ENCODE peak calls at places on chromosomes 6 and 20, in six cellular contexts. H is fibroblast of lung, G is uterus, V is colonic mucosa, R is heart left ventricle, C is transverse colon. B is an unnamed sample.

GRCh38 chr20:48181536-48181935 is 396.3 kb upstream of the SULF2 start:
- DNase-seq in H (no peak), G (no peak), V (no peak), R (no peak), C (no peak), B (peak)

GRCh38 chr6:32081168-32081624 is 27.9 kb downstream of the TNXB start:
- DNase-seq in H (peak), G (peak), V (no peak), R (peak), C (peak), B (peak)

GRCh38 chr6:36154286-36154685 is 24.0 kb downstream of the MAPK13 start:
- DNase-seq in H (no peak), G (no peak), V (no peak), R (no peak), C (no peak), B (peak)

GRCh38 chr20:25408890-25409289 is 1.4 kb downstream of the GINS1 start:
- DNase-seq in H (no peak), G (no peak), V (no peak), R (no peak), C (no peak), B (no peak)

GRCh38 chr6:64280569-64280968 is 645.0 kb downstream of the PHF3 start:
- DNase-seq in H (peak), G (no peak), V (peak), R (no peak), C (peak), B (peak)

GRCh38 chr20:32636278-32636677 is 37.5 kb downstream of the C20orf203 start:
- DNase-seq in H (no peak), G (no peak), V (no peak), R (no peak), C (no peak), B (no peak)

GRCh38 chr20:34549291-34549928 is 9.1 kb upstream of the MAP1LC3A start:
- DNase-seq in H (no peak), G (no peak), V (peak), R (no peak), C (peak), B (peak)

GRCh38 chr6:143397229-143398222 is 53.0 kb downstream of the ADAT2 start:
- DNase-seq in H (peak), G (peak), V (peak), R (peak), C (peak), B (peak)

GRCh38 chr6:30882764-30883475 is 1.4 kb upstream of the DDR1 start:
- DNase-seq in H (no peak), G (no peak), V (peak), R (no peak), C (peak), B (peak)

GRCh38 chr6:124964084-124964763 is 2.0 kb downstream of the RNF217 start:
- DNase-seq in H (peak), G (peak), V (peak), R (no peak), C (peak), B (no peak)

GRCh38 chr6:157521665-157522335 is 140.8 kb downstream of the ZDHHC14 start:
- DNase-seq in H (no peak), G (no peak), V (no peak), R (no peak), C (no peak), B (no peak)

GRCh38 chr6:133079901-133080300 is 161.3 kb upstream of the EYA4 start:
- DNase-seq in H (no peak), G (no peak), V (no peak), R (no peak), C (no peak), B (no peak)

GRCh38 chr6:108737594-108738546 is 110.4 kb upstream of the ARMC2 start:
- DNase-seq in H (peak), G (peak), V (no peak), R (no peak), C (peak), B (peak)

GRCh38 chr6:163971841-163972838 is 557.6 kb downstream of the QKI start:
- DNase-seq in H (no peak), G (no peak), V (no peak), R (no peak), C (no peak), B (peak)

GRCh38 chr6:92810913-92811312 is 608.4 kb downstream of the EPHA7 start:
- DNase-seq in H (peak), G (no peak), V (no peak), R (no peak), C (no peak), B (peak)

GRCh38 chr6:107511410-107512070 is 21.6 kb downstream of the SOBP start:
- DNase-seq in H (no peak), G (no peak), V (no peak), R (peak), C (no peak), B (no peak)

GRCh38 chr20:51021067-51022025 is 1.6 kb downstream of the KCNG1 start:
- DNase-seq in H (peak), G (no peak), V (no peak), R (no peak), C (no peak), B (no peak)

GRCh38 chr20:8624046-8624445 is 444.8 kb upstream of the PLCB4 start:
- DNase-seq in H (no peak), G (no peak), V (no peak), R (no peak), C (no peak), B (no peak)
- TF ChIP-seq CTCF in H (no peak), G (no peak), V (no peak), R (no peak), C (no peak), B (no peak)

DNA sequence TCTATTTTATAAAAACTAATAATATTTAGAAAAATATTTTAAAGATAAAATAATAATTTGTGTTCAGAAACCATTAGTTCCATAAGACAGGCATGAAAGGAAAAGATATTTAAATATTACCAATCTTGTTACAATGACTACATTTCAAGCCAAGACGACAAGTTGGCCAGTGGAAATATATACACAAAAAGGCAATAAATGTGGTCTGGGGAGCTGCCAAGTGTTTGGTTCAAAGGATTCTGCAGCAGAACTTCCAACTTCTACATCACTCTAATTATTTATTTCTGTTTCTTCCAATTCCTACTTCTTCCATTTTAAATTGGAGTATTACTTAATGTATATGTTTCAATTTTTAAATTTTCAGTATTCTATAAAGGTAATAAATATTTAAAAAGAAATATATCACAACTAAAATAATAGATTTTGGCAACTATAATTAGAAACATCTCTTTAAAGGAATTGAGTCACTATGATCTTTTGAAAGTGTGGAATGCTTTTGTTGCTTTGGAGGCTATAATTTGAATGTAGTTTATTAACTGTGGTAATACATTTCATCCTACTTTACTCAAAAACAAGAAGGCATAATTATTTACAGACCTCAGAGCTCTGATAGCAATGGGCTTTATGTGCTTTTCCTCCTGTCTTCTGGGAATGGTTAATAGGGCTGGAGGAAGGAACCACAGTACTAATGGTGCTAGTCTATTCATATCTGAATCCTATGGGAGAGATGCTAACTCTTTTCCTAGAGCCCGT is 129.7 kb upstream of the FAM184A start:
- DNase-seq in H (peak), G (no peak), V (peak), R (no peak), C (no peak), B (no peak)
- H3K27ac ChIP-seq in H (no peak), G (no peak), V (no peak), R (no peak), C (no peak), B (no peak)

GRCh38 chr20:9573598-9573997 is 59.2 kb downstream of the LAMP5 start:
- DNase-seq in H (no peak), G (no peak), V (no peak), R (no peak), C (no peak), B (no peak)
- TF ChIP-seq CTCF in H (no peak), G (no peak), V (no peak), R (no peak), C (no peak), B (no peak)

GRCh38 chr6:136566007-136566487 is 15.8 kb upstream of the MAP7 start:
- DNase-seq in H (no peak), G (no peak), V (peak), R (no peak), C (peak), B (no peak)

GRCh38 chr6:136566851-136567250 is 16.6 kb upstream of the MAP7 start:
- DNase-seq in H (no peak), G (no peak), V (no peak), R (no peak), C (no peak), B (no peak)

GRCh38 chr6:136563386-136564152 is 13.3 kb upstream of the MAP7 start:
- DNase-seq in H (no peak), G (no peak), V (no peak), R (no peak), C (no peak), B (no peak)

GRCh38 chr6:136564170-136564569 is 13.9 kb upstream of the MAP7 start:
- DNase-seq in H (no peak), G (no peak), V (no peak), R (no peak), C (no peak), B (no peak)

DNA sequence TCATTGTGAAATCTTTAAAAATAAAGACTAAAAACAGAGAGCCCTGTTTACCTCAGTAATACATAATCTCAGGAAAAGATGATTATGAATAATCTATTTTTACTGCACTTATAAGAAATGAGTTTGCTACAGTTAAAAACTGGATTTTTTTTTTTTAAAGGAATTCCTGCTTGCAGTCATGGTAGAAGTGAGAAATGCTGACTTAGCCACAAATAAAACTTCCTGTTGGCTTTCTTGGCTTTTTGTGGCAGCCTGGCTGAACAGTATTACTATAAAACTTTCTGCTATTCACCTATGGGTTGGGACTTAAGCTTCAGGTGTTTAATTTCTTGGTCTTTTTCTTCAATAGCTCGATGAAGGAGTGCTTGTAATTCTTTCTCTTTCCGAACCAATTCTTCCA is 12.0 kb upstream of the MAP7 start:
- DNase-seq in H (no peak), G (no peak), V (no peak), R (no peak), C (no peak), B (no peak)
- H3K27ac ChIP-seq in H (no peak), G (no peak), V (no peak), R (no peak), C (no peak), B (no peak)

GRCh38 chr6:155589190-155589589 is 133.6 kb upstream of the NOX3 start:
- DNase-seq in H (no peak), G (no peak), V (no peak), R (no peak), C (no peak), B (no peak)
- TF ChIP-seq CTCF in H (no peak), G (no peak), V (no peak), R (no peak), C (no peak), B (no peak)

GRCh38 chr6:168157272-168158007 is 78.4 kb upstream of the FRMD1 start:
- DNase-seq in H (peak), G (peak), V (peak), R (no peak), C (no peak), B (peak)
- H3K27ac ChIP-seq in H (peak), G (peak), V (peak), R (no peak), C (peak), B (no peak)

B was measured in RWPE1.